ENCODE peak calls at places on chromosomes 7 and 10, in ten cellular contexts. Y is PC-3, W is HCT116, R is transverse colon, G is upper lobe of right lung, T is pancreas, Q is heart right ventricle, L is osteoblast, M is ascending aorta, Z is prostate gland. C is an unnamed sample.

GRCh38 chr10:7666253-7667023 is at the start of gene ITIH5:
- DNase-seq in G (no peak), W (no peak), T (peak; percentile 76), L (no peak), M (no peak), R (no peak), Z (no peak), Q (peak; percentile 35), Y (no peak), C (no peak)

GRCh38 chr10:99431190-99431549 is 746 bp upstream of the GOT1 start:
- DNase-seq in Q (peak; percentile 76), R (peak; percentile 85), Y (peak; percentile 32), M (peak; percentile 77), T (no peak), L (peak; percentile 76), Z (peak; percentile 62), W (peak; percentile 29), G (peak; percentile 85), C (peak; percentile 83)

GRCh38 chr10:16923309-16923708 is 106.1 kb upstream of the RSU1 start:
- DNase-seq in W (no peak), G (no peak), M (no peak), R (no peak), T (no peak), Y (no peak), Z (no peak), L (no peak), Q (no peak), C (no peak)

GRCh38 chr7:155380221-155380861 is 77.6 kb upstream of the EN2 start:
- DNase-seq in Q (peak; percentile 53), M (peak; percentile 74), R (peak; percentile 74), Y (peak; percentile 75), W (peak; percentile 62), L (peak; percentile 98), Z (peak; percentile 49), T (peak; percentile 87), G (peak; percentile 82), C (peak; percentile 76)

GRCh38 chr7:42671627-42672026 is 240.2 kb downstream of the C7orf25 start:
- DNase-seq in T (no peak), G (no peak), Q (no peak), W (no peak), M (no peak), L (peak; percentile 25), Y (peak; percentile 55), R (no peak), Z (no peak), C (no peak)

GRCh38 chr10:86775056-86775858 is 18.8 kb downstream of the BMPR1A start:
- DNase-seq in M (no peak), Y (no peak), R (no peak), Z (no peak), T (no peak), L (peak; percentile 52), Q (no peak), W (no peak), G (no peak), C (no peak)

GRCh38 chr7:111560773-111561658 is 1.3 kb downstream of the IMMP2L start:
- DNase-seq in L (no peak), M (no peak), G (no peak), Q (no peak), W (no peak), Y (peak; percentile 74), T (no peak), R (no peak), Z (no peak), C (no peak)

GRCh38 chr10:124949543-124949942 is 7.6 kb downstream of the ZRANB1 start:
- DNase-seq in Y (no peak), W (no peak), M (no peak), Z (no peak), G (no peak), R (no peak), Q (no peak), T (no peak), L (no peak), C (no peak)

GRCh38 chr7:130894146-130895005 is 160.4 kb upstream of the KLF14 start:
- DNase-seq in Q (peak; percentile 70), W (peak; percentile 97), L (no peak), G (peak; percentile 96), M (peak; percentile 85), Z (no peak), R (no peak), T (peak; percentile 74), Y (peak; percentile 80), C (no peak)

GRCh38 chr7:81285142-81285871 is 366.5 kb upstream of the SEMA3C start:
- DNase-seq in M (no peak), Q (no peak), L (no peak), R (no peak), Y (peak; percentile 75), G (no peak), T (no peak), Z (no peak), W (peak; percentile 6), C (no peak)

GRCh38 chr7:131072505-131073091 is 255.1 kb upstream of the MKLN1 start:
- DNase-seq in W (no peak), M (no peak), L (no peak), T (no peak), G (no peak), Y (peak; percentile 48), Z (no peak), R (no peak), Q (no peak), C (no peak)

GRCh38 chr10:32413513-32413912 is 32.4 kb upstream of the CCDC7 start:
- DNase-seq in Y (peak; percentile 96), L (peak; percentile 89), R (no peak), M (no peak), G (no peak), Z (no peak), T (no peak), Q (no peak), W (peak; percentile 76), C (no peak)

DNA sequence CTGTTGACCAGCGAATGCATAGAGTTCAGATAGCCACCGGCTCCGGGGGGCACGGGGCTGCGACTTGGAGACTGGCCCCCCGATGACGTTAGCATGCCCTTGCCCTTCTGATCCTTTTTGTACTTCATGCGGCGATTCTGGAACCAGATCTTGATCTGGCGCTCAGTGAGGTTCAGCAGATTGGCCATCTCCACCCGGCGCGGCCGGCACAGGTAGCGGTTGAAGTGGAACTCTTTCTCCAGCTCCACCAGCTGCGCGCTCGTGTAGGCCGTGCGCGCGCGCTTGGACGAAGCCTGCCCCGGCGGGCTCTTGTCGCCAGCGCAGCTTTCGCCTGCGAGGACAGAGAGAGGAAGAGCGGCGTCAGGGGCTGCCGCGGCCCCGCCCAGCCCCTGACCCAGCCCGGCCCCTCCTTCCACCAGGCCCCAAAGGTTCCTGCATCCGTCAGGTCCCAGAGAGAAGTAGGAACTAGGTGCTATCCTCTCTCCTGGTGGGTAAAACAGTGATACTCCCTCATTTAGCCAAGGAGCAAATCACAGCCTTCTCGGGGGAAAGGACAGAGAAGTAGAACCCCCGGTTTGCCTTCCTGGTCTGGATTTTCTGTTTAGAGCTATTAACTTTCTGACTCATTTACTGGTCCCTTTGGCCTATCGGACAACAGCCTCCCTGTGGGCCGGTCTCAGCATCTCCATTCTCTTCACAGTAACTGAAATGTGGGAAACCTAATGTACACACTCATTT is 6.1 kb upstream of the HOXA2 start:
- DNase-seq in G (no peak), Q (no peak), M (peak; percentile 71), R (peak; percentile 63), L (peak; percentile 96), T (peak; percentile 44), Z (no peak), W (no peak), Y (peak; percentile 22), C (peak; percentile 68)
- H3K27me3 ChIP-seq in G (peaks cover 12% of the 10 kb centered on the region), Q (peaks cover 100% of the 10 kb centered on the region), M (no peaks in the 10 kb centered on the region), R (no peaks in the 10 kb centered on the region), L (no peaks in the 10 kb centered on the region), T (peaks cover 66% of the 10 kb centered on the region), Z (no peaks in the 10 kb centered on the region), W (no peaks in the 10 kb centered on the region), Y (no peaks in the 10 kb centered on the region), C (no peaks in the 10 kb centered on the region)

GRCh38 chr10:26517141-26517890 is 79.2 kb downstream of the APBB1IP start:
- DNase-seq in G (no peak), L (no peak), T (no peak), W (no peak), Y (no peak), Z (no peak), Q (no peak), M (no peak), R (no peak), C (no peak)

GRCh38 chr10:26520575-26520974 is 82.4 kb downstream of the APBB1IP start:
- DNase-seq in Z (no peak), Q (no peak), W (no peak), T (no peak), M (no peak), R (no peak), L (no peak), Y (no peak), G (no peak), C (no peak)

GRCh38 chr10:26513101-26513500 is 75.0 kb downstream of the APBB1IP start:
- DNase-seq in G (no peak), R (no peak), Y (no peak), L (no peak), Q (no peak), W (no peak), Z (no peak), M (no peak), T (no peak), C (no peak)

GRCh38 chr10:26519803-26520202 is 81.7 kb downstream of the APBB1IP start:
- DNase-seq in W (no peak), Y (no peak), G (no peak), M (no peak), Q (no peak), T (no peak), Z (no peak), L (no peak), R (no peak), C (no peak)

GRCh38 chr10:26516540-26517101 is 78.5 kb downstream of the APBB1IP start:
- DNase-seq in G (no peak), T (no peak), Y (no peak), R (no peak), W (no peak), L (no peak), Q (no peak), M (no peak), Z (no peak), C (no peak)
- TF ChIP-seq CTCF in G (no peak), T (no peak), Y (no peak), R (no peak), W (no peak), L (no peak), Q (no peak), M (no peak), Z (no peak), C (no peak)

GRCh38 chr10:27225011-27225590 is 15.5 kb downstream of the ACBD5 start:
- DNase-seq in Y (no peak), T (no peak), L (no peak), Q (no peak), R (no peak), G (no peak), W (no peak), Z (no peak), M (no peak), C (no peak)
- H3K27me3 ChIP-seq in Y (no peaks in the 10 kb centered on the region), T (no peaks in the 10 kb centered on the region), L (no peaks in the 10 kb centered on the region), Q (no peaks in the 10 kb centered on the region), R (no peaks in the 10 kb centered on the region), G (no peaks in the 10 kb centered on the region), W (no peaks in the 10 kb centered on the region), Z (no peaks in the 10 kb centered on the region), M (no peaks in the 10 kb centered on the region), C (no peaks in the 10 kb centered on the region)

DNA sequence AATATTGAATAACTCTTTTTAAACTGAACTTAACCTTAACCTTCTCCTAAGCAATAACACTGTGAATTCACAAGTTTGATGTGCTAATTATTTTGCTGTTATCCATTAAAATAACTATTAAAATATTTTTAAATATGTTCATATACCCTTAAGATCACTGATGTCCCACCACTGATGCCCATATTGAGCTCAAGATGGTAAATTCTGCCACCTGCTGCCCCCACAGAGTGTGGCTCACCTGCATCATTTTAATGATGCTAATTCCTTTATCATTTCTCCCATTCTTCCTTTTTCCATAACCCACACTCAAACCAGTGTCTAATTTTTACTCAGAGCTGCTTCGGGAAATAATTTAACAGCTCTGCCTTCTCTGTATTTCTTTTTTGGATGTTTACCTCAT is 82.3 kb upstream of the ARID5B start:
- DNase-seq in Q (no peak), Y (peak; percentile 59), T (no peak), M (no peak), R (no peak), Z (no peak), L (no peak), G (no peak), W (no peak), C (no peak)
- TF ChIP-seq CTCF in Q (no peak), Y (peak; percentile 74), T (no peak), M (no peak), R (no peak), Z (no peak), L (no peak), G (no peak), W (peak; percentile 35), C (no peak)

C was measured in colonic mucosa.